ENCODE peak calls at places on chromosomes 6 and 20, in six cellular contexts. Y is astrocyte, G is fibroblast of lung, F is neural progenitor cell, N is endothelial cell of umbilical vein, I is mammary epithelial cell. Q is an unnamed sample.

GRCh38 chr20:51154708-51155690 is 132.1 kb upstream of the KCNG1 start:
- DNase-seq in Y (no peak), I (no peak), N (no peak), G (no peak), F (no peak), Q (no peak)

GRCh38 chr20:20781029-20781428 is 68.6 kb upstream of the RALGAPA2 start:
- DNase-seq in Y (no peak), F (no peak), G (no peak), N (no peak), I (no peak), Q (no peak)

GRCh38 chr6:16239798-16240123 is 1.4 kb downstream of the GMPR start:
- DNase-seq in G (peak), N (no peak), F (peak), I (no peak), Y (peak), Q (no peak)

GRCh38 chr6:39530201-39530759 is 194.9 kb downstream of the KIF6 start:
- DNase-seq in I (no peak), F (no peak), N (no peak), G (peak), Y (peak), Q (peak)

GRCh38 chr6:13307508-13307995 is 20.8 kb downstream of the TBC1D7 start:
- DNase-seq in Y (peak), F (no peak), N (peak), G (peak), I (peak), Q (no peak)

GRCh38 chr6:45513331-45513730 is 135.6 kb upstream of the SUPT3H start:
- DNase-seq in Y (no peak), G (no peak), N (no peak), F (peak), I (no peak), Q (peak)

GRCh38 chr20:45842169-45842812 is 8.7 kb downstream of the SNX21 start:
- DNase-seq in N (peak), G (peak), I (no peak), F (no peak), Y (no peak), Q (no peak)

GRCh38 chr20:21105429-21106170 is 558 bp downstream of the LINC00237 start:
- DNase-seq in I (no peak), N (no peak), Y (no peak), F (peak), G (no peak), Q (no peak)

GRCh38 chr6:45115696-45116095 is 212.4 kb upstream of the RUNX2 start:
- DNase-seq in N (peak), F (no peak), Y (peak), G (peak), I (peak), Q (no peak)

GRCh38 chr20:23915844-23916243 is 36.3 kb upstream of the CST5 start:
- DNase-seq in G (no peak), I (peak), Y (no peak), N (no peak), F (no peak), Q (no peak)

GRCh38 chr20:32872266-32872665 is 13.5 kb downstream of the EFCAB8 start:
- DNase-seq in Y (no peak), G (no peak), I (no peak), F (no peak), N (no peak), Q (no peak)

GRCh38 chr6:6466967-6467761 is 121.4 kb upstream of the LY86 start:
- DNase-seq in F (no peak), I (peak), N (no peak), Y (no peak), G (peak), Q (no peak)

GRCh38 chr20:31710423-31711250 is 12.0 kb downstream of the BCL2L1 start:
- DNase-seq in Y (no peak), I (peak), F (no peak), G (peak), N (no peak), Q (no peak)

GRCh38 chr6:35727206-35727934 is 9.5 kb upstream of the ARMC12 start:
- DNase-seq in N (peak), I (peak), G (peak), Y (peak), F (peak), Q (peak)

GRCh38 chr20:57596998-57597939 is 23.0 kb downstream of the ZBP1 start:
- DNase-seq in N (peak), I (peak), Y (no peak), G (peak), F (peak), Q (peak)

GRCh38 chr6:170048615-170049256 is 242.1 kb downstream of the DLL1 start:
- DNase-seq in Y (no peak), I (no peak), N (no peak), G (no peak), F (no peak), Q (no peak)

GRCh38 chr6:7041511-7042026 is 66.2 kb upstream of the RREB1 start:
- DNase-seq in F (no peak), Y (no peak), I (no peak), N (no peak), G (no peak), Q (no peak)

GRCh38 chr20:8132632-8133587 is 844 bp downstream of the PLCB1 start:
- DNase-seq in N (peak), F (peak), G (peak), Y (no peak), I (peak), Q (no peak)

GRCh38 chr6:39044181-39044580 is 4.4 kb upstream of the GLP1R start:
- DNase-seq in I (peak), G (no peak), F (no peak), Y (no peak), N (no peak), Q (no peak)

GRCh38 chr20:37315293-37316110 is 26.0 kb downstream of the MANBAL start:
- DNase-seq in G (peak), I (peak), N (no peak), Y (peak), F (no peak), Q (no peak)

GRCh38 chr6:5626727-5627426 is 365.6 kb downstream of the FARS2 start:
- DNase-seq in I (no peak), N (no peak), F (no peak), G (no peak), Y (no peak), Q (no peak)

GRCh38 chr6:37097335-37097734 is 72.6 kb upstream of the PIM1 start:
- DNase-seq in I (no peak), F (no peak), N (no peak), G (no peak), Y (no peak), Q (no peak)

GRCh38 chr20:46897471-46897870 is 2.8 kb downstream of the EYA2 start:
- DNase-seq in Y (no peak), F (no peak), I (no peak), G (no peak), N (no peak), Q (no peak)

GRCh38 chr20:21607971-21608735 is 94.3 kb upstream of the NKX2-2 start:
- DNase-seq in G (no peak), I (no peak), N (no peak), F (no peak), Y (no peak), Q (peak)

GRCh38 chr6:36781669-36782068 is 57.6 kb downstream of the CPNE5 start:
- DNase-seq in F (no peak), I (no peak), N (no peak), G (no peak), Y (no peak), Q (no peak)

GRCh38 chr6:62285612-62286469 is at the start of gene KHDRBS2:
- DNase-seq in G (no peak), N (no peak), F (peak), Y (no peak), I (peak), Q (peak)

GRCh38 chr6:158347335-158347734 is 35.1 kb downstream of the TULP4 start:
- DNase-seq in I (no peak), G (no peak), Y (no peak), N (no peak), F (no peak), Q (no peak)

GRCh38 chr6:111661541-111662041 is 55.9 kb upstream of the TRAF3IP2 start:
- DNase-seq in G (no peak), N (no peak), Y (no peak), F (peak), I (no peak), Q (no peak)

GRCh38 chr6:143223895-143224294 is 163.2 kb downstream of the AIG1 start:
- DNase-seq in I (no peak), N (no peak), F (peak), Y (no peak), G (no peak), Q (no peak)

GRCh38 chr6:142543576-142543975 is 241.8 kb downstream of the ADGRG6 start:
- DNase-seq in Y (no peak), N (no peak), F (no peak), G (no peak), I (no peak), Q (no peak)

GRCh38 chr20:49964964-49965780 is 17.6 kb upstream of the SNAI1 start:
- DNase-seq in N (peak), Y (no peak), G (peak), F (peak), I (no peak), Q (peak)

GRCh38 chr6:14883921-14884320 is 361.9 kb upstream of the JARID2 start:
- DNase-seq in G (peak), N (no peak), I (no peak), Y (peak), F (peak), Q (peak)

DNA sequence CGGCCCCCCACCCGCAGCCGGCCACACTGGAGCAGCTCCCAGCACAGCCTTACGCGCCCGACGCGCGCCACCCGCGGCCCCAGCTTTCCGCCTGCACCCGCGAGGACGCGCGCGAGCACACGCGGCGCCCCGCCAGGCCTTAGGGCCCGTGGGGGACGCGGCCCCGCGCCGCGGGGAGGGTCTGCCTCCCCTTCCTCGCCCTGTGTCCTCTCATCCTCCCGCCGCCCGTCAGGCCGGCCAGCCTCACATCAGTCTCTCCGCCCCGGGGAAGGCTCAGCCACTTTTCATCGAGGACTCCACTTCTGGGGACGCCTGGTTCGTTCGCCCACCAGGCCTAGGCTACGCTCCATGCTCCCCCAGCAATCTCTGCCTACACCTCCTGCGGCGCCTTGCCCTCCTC is 12.6 kb upstream of the SLC22A7 start:
- DNase-seq in Y (no peak), I (no peak), G (no peak), N (no peak), F (no peak), Q (no peak)
- TF ChIP-seq EZH2 in Y (no peak), I (no peak), G (no peak), N (no peak), F (no peak), Q (no peak)

DNA sequence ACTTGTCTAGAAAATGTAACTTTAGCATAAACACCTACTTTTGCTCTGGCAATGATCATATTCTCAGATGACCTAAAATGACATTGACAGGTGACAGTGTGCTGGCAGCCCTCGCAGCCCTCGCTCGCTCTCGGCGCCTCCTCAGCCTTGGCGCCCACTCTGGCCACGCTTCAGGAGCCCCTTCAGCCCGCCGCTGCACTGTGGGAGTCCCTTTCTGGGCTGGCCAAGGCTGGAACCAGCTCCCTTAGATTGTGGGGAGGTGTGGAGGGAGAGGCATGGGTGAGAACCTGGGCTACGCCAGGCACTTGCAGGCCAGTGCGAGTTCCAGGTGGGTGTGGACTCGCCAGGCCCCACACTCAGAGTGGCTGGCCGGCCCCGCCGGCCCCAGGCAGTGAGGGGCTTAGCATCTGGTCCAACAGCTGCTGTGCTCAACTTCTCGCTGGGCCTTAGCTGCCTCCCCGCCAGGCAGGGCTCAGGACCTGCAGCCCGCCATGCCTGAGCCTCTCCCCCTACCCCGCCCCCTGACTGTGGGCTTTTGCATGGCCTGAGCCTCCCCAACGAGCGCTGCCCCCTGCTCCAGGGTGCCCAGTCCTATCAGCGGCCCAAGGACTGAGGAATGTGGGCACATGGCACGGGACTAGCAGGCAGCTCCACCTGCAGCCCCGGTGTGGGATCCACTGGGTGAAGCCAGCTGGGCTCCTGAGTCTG is 17.2 kb downstream of the GSTA1 start:
- DNase-seq in F (no peak), Y (no peak), G (no peak), I (no peak), N (no peak), Q (no peak)
- TF ChIP-seq CTCF in F (no peak), Y (no peak), G (no peak), I (no peak), N (no peak), Q (no peak)

GRCh38 chr6:163906006-163906710 is 491.6 kb downstream of the QKI start:
- DNase-seq in N (no peak), Y (no peak), G (no peak), F (no peak), I (no peak), Q (no peak)
- TF ChIP-seq EZH2 in N (no peak), Y (no peak), G (no peak), F (no peak), I (no peak), Q (no peak)

GRCh38 chr6:137218473-137218916 is 690 bp downstream of the IFNGR1 start:
- DNase-seq in F (peak), I (peak), G (peak), Y (peak), N (peak), Q (peak)

GRCh38 chr6:137219664-137220252 is 573 bp upstream of the IFNGR1 start:
- DNase-seq in I (no peak), Y (no peak), G (no peak), F (no peak), N (no peak), Q (no peak)

GRCh38 chr6:137216875-137217553 is 2.2 kb downstream of the IFNGR1 start:
- DNase-seq in I (peak), F (no peak), N (no peak), Y (no peak), G (no peak), Q (no peak)

GRCh38 chr6:137218917-137219663 is at the start of gene IFNGR1:
- DNase-seq in G (peak), N (peak), Y (peak), F (peak), I (peak), Q (peak)

DNA sequence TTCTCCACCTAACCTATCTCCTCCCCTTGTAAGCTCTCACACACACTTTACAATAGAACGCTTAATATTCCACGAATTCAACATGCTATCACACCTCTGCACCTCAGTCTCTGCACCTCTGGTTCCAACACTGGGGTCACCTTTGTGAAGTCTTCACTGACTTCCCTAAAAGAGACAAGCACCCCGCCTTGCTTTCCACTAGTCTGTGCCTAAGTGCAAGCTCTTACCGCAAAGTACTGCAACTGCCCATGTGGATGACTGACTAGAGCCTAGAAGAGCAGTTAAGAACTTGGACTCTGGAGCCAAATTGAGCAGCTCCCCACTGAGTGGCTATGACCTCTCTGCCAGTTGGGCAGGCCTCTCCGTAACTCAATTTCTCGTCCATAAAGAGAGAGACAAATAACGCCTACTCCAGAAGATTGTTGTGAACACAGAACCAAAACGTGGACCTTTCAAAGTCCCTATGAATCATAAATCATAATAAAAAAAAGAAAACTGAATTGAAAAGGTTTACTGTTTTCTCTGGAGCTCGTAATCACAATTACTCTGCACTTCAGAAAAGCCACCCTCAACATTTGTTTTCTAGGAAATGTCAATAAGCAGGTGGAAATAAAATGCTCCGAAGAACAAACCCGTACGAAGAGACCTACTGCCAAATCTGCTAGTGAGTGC is 1.2 kb downstream of the IFNGR1 start:
- DNase-seq in G (peak), F (no peak), I (peak), Y (peak), N (peak), Q (no peak)
- TF ChIP-seq CTCF in G (no peak), F (no peak), I (no peak), Y (no peak), N (no peak), Q (no peak)

GRCh38 chr6:3164388-3164787 is 7.0 kb upstream of the TUBB2A start:
- DNase-seq in F (no peak), I (no peak), Y (no peak), G (no peak), N (no peak), Q (no peak)

GRCh38 chr6:3159805-3160781 is 2.7 kb upstream of the TUBB2A start:
- DNase-seq in I (peak), N (no peak), G (peak), F (peak), Y (peak), Q (no peak)

GRCh38 chr6:3163248-3163594 is 5.9 kb upstream of the TUBB2A start:
- DNase-seq in G (no peak), I (no peak), N (peak), F (no peak), Y (no peak), Q (no peak)

GRCh38 chr6:3162565-3163247 is 5.4 kb upstream of the TUBB2A start:
- DNase-seq in G (peak), N (peak), Y (peak), F (peak), I (peak), Q (peak)

DNA sequence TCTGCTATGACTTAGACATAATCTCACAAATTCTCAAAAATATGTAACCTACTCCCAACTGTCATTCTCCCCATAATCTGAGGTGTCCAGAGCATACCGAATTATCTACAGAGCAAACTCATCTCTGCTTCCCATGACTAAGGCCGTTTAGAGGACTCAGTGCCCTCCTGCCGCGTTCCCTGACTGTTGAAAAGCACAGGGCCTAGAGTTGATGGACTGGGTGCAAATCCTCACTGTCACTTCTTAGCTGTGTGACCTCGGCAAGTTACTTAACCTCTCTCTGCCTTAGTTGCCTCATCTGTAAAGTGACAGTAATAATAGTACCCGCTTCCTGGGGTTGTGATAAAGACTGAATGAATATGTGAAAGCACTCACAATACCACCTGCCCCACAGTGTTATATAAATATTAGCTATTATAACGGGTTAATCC is 4.7 kb upstream of the TUBB2A start:
- DNase-seq in Y (no peak), N (no peak), F (peak), G (peak), I (no peak), Q (no peak)
- TF ChIP-seq EZH2 in Y (no peak), N (no peak), F (no peak), G (no peak), I (no peak), Q (no peak)

DNA sequence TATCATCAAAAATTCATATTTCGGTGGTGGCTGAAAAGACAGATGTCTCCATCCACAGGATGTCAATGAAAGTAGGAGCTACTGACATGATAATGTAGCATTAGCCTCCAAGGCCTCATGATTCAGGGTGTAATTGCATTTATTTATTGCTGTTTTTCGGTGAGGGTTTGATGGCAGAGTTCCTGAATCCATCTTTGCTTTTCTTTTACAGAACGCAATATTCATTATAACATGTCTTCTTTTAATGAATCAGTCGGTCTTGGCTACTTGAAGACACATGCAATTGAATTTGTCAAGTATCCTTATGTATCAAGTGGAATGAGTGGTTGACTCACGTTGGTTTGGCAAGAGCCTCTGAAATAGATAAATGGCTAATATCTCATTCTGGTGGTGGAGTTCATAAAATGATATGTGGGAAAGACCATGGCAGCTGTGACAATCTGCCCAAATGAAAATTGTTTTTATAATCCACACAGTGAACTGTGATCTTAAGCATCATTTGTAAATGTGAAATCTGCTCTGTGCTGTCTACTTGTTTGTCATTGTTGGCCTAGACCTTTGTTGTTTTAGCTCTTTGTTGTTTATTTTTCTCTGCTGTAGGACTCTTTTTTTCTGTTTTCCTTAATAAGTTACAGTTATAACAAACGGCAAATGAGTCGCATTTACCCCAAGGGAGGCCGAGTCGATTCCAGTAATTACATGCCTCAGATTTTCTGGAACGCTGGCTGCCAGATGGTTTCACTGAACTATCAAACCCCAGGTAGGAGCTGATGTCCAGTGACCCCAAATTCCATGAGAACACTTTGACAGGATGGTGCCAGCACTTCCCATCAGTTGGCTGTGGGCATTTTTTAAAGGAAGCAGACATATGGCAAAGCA is 105.7 kb upstream of the LAMP5 start:
- DNase-seq in Y (peak), N (peak), I (peak), G (peak), F (no peak), Q (no peak)
- TF ChIP-seq CTCF in Y (no peak), N (no peak), I (no peak), G (no peak), F (no peak), Q (peak)